ENCODE peak calls at places on chromosomes 4 and X, in eight cellular contexts. O is M059J; Q is mucosa of descending colon; Y is uterus; W is neuronal stem cell; J is ELF-1; H is NAMALWA; U is CD8-positive, alpha-beta T cell. F is an unnamed sample.

GRCh38 chrX:77527233-77528001 is 80.2 kb downstream of the FGF16 start:
- DNase-seq in O (no peak), Q (peak), Y (no peak), W (no peak), J (peak), H (no peak), U (no peak), F (peak)

GRCh38 chr4:137638934-137639333 is 106.6 kb upstream of the PCDH18 start:
- DNase-seq in O (no peak), Q (no peak), Y (no peak), W (no peak), J (no peak), H (no peak), U (no peak), F (no peak)

GRCh38 chr4:109588176-109588575 is 28.1 kb downstream of the MCUB start:
- DNase-seq in O (no peak), Q (no peak), Y (no peak), W (no peak), J (no peak), H (no peak), U (no peak), F (no peak)

GRCh38 chr4:133624744-133625143 is 475.6 kb downstream of the PCDH10 start:
- DNase-seq in O (peak), Q (no peak), Y (no peak), W (no peak), J (peak), H (peak), U (no peak), F (no peak)

GRCh38 chrX:24498181-24498580 is 33.1 kb downstream of the PDK3 start:
- DNase-seq in O (peak), Q (peak), Y (peak), W (peak), J (peak), H (peak), U (peak), F (no peak)

GRCh38 chr4:38562751-38563198 is 101.2 kb upstream of the KLF3 start:
- DNase-seq in O (peak), Q (no peak), Y (peak), W (no peak), J (peak), H (no peak), U (no peak), F (peak)

GRCh38 chr4:8182294-8182693 is 16.8 kb upstream of the SH3TC1 start:
- DNase-seq in O (no peak), Q (peak), Y (no peak), W (no peak), J (no peak), H (no peak), U (no peak), F (peak)

GRCh38 chrX:150982235-150982785 is 825 bp upstream of the HMGB3 start:
- DNase-seq in O (no peak), Q (peak), Y (no peak), W (no peak), J (no peak), H (no peak), U (no peak), F (no peak)

GRCh38 chr4:3771932-3772495 is 5.8 kb downstream of the ADRA2C start:
- DNase-seq in O (no peak), Q (no peak), Y (no peak), W (no peak), J (no peak), H (no peak), U (no peak), F (no peak)

GRCh38 chrX:134454506-134454905 is 5.5 kb upstream of the HPRT1 start:
- DNase-seq in O (no peak), Q (no peak), Y (no peak), W (no peak), J (no peak), H (no peak), U (no peak), F (no peak)

GRCh38 chrX:51894697-51895336 is 1.4 kb downstream of the MAGED1 start:
- DNase-seq in O (no peak), Q (peak), Y (peak), W (no peak), J (peak), H (peak), U (no peak), F (peak)

GRCh38 chr4:76055421-76055820 is 19.1 kb upstream of the ART3 start:
- DNase-seq in O (no peak), Q (no peak), Y (no peak), W (no peak), J (no peak), H (no peak), U (no peak), F (no peak)

GRCh38 chrX:44828008-44828605 is 15.7 kb upstream of the DUSP21 start:
- DNase-seq in O (peak), Q (no peak), Y (no peak), W (no peak), J (no peak), H (no peak), U (no peak), F (no peak)

GRCh38 chr4:79585330-79585729 is 177.3 kb upstream of the GK2 start:
- DNase-seq in O (no peak), Q (no peak), Y (no peak), W (no peak), J (no peak), H (no peak), U (no peak), F (no peak)